ENCODE peak calls at places on chromosomes 12 and 14, in seven cellular contexts. Z is DMS 273 treated with DMSO at 0.1 percent for 48 hours; U is HCT116; N is endothelial cell; E is activated naive CD4-positive, alpha-beta T cell treated with anti-CD3 and anti-CD28 coated beads for 36 hours; P is CD8-positive, alpha-beta T cell; S is putamen. X is an unnamed sample.

GRCh38 chr12:86627001-86627400 is 370.8 kb upstream of the MGAT4C start:
- DNase-seq in N (no peak), E (no peak), P (no peak), S (no peak), Z (no peak), U (no peak), X (no peak)

GRCh38 chr14:36505892-36506731 is 13.9 kb downstream of the NKX2-1 start:
- DNase-seq in E (no peak), N (no peak), U (no peak), Z (no peak), P (no peak), S (no peak), X (no peak)

GRCh38 chr12:64066052-64066451 is 156.0 kb downstream of the KICS2 start:
- DNase-seq in U (no peak), N (no peak), E (no peak), Z (no peak), S (no peak), P (no peak), X (no peak)

GRCh38 chr14:89085154-89086059 is 261.0 kb downstream of the TTC8 start:
- DNase-seq in U (no peak), P (no peak), Z (no peak), E (no peak), N (no peak), S (no peak), X (no peak)

GRCh38 chr14:96206461-96206860 is 1.8 kb downstream of the BDKRB2 start:
- DNase-seq in S (no peak), N (no peak), U (no peak), E (no peak), Z (no peak), P (no peak), X (no peak)

GRCh38 chr12:53495903-53496751 is 3.1 kb downstream of the MAP3K12 start:
- DNase-seq in S (no peak), U (no peak), N (no peak), P (no peak), E (no peak), Z (no peak), X (no peak)

GRCh38 chr12:108594-108993 is 42.0 kb downstream of the IQSEC3 start:
- DNase-seq in U (no peak), S (no peak), E (no peak), P (no peak), N (no peak), Z (no peak), X (peak)

GRCh38 chr12:24012528-24012927 is 63.1 kb upstream of the SOX5 start:
- DNase-seq in N (no peak), U (no peak), Z (no peak), E (no peak), S (no peak), P (no peak), X (no peak)

GRCh38 chr12:104733717-104734175 is 224.3 kb downstream of the SLC41A2 start:
- DNase-seq in Z (no peak), P (no peak), N (peak), S (no peak), U (peak), E (peak), X (peak)

GRCh38 chr14:50012644-50013043 is 103.7 kb downstream of the VCPKMT start:
- DNase-seq in S (no peak), E (no peak), N (no peak), Z (no peak), U (no peak), P (no peak), X (no peak)

GRCh38 chr14:104968153-104968527 is 10.0 kb downstream of the AHNAK2 start:
- DNase-seq in Z (no peak), E (no peak), N (peak), S (no peak), P (no peak), U (no peak), X (no peak)

GRCh38 chr12:60205500-60205899 is 609.7 kb downstream of the SLC16A7 start:
- DNase-seq in P (no peak), E (no peak), S (no peak), Z (peak), N (no peak), U (no peak), X (no peak)

GRCh38 chr14:75063013-75063412 is 811 bp downstream of the ACYP1 start:
- DNase-seq in U (no peak), S (no peak), E (peak), Z (no peak), P (no peak), N (no peak), X (no peak)

GRCh38 chr14:50944647-50945413 is 547 bp upstream of the PYGL start:
- DNase-seq in S (no peak), N (peak), Z (peak), P (no peak), U (peak), E (peak), X (peak)

GRCh38 chr14:91867316-91867988 is at the start of gene TC2N:
- DNase-seq in N (no peak), U (no peak), E (peak), P (peak), Z (no peak), S (no peak), X (no peak)

GRCh38 chr12:70756791-70757190 is 119.6 kb upstream of the PTPRB start:
- DNase-seq in U (no peak), S (peak), E (no peak), P (no peak), N (no peak), Z (no peak), X (no peak)

GRCh38 chr14:70655110-70655826 is 13.6 kb downstream of the TTC9 start:
- DNase-seq in Z (no peak), P (peak), E (peak), N (peak), S (no peak), U (no peak), X (no peak)

GRCh38 chr12:2768224-2768961 is 26.4 kb upstream of the FKBP4 start:
- DNase-seq in N (no peak), U (no peak), P (no peak), Z (no peak), E (no peak), S (no peak), X (no peak)

GRCh38 chr12:23185346-23185745 is 560.4 kb downstream of the ETNK1 start:
- DNase-seq in N (no peak), U (no peak), Z (no peak), P (no peak), E (no peak), S (no peak), X (no peak)

GRCh38 chr14:29085546-29085945 is 319.0 kb downstream of the FOXG1 start:
- DNase-seq in U (no peak), N (peak), P (no peak), S (no peak), Z (no peak), E (no peak), X (peak)

X was measured in NCI-H446.